ENCODE peak calls at places on chromosomes 2 and 18, in nine cellular contexts. One of them, this sample, is unnamed. For H3K4me1 and H3K27me3, the result is how much of the 10 kb centered on the place peaks cover.

GRCh38 chr18:51425475-51425874 is 228.0 kb upstream of the MEX3C start:
- DNase-seq in right lobe of liver: no peak
- DNase-seq in osteoblast: no peak
- DNase-seq in mesendoderm: no peak
- DNase-seq in astrocyte: no peak
- DNase-seq in fibroblast of lung: no peak
- DNase-seq in GM23248: no peak
- DNase-seq in lung: no peak
- DNase-seq in MM.1S: no peak
- DNase-seq in this sample: no peak

GRCh38 chr18:48612917-48613316 is 74.1 kb downstream of the CTIF start:
- DNase-seq in osteoblast: no peak
- DNase-seq in astrocyte: no peak
- DNase-seq in mesendoderm: no peak
- DNase-seq in MM.1S: no peak
- DNase-seq in GM23248: no peak
- DNase-seq in lung: no peak
- DNase-seq in fibroblast of lung: no peak
- DNase-seq in right lobe of liver: no peak
- DNase-seq in this sample: no peak

GRCh38 chr2:113370030-113370429 is 67.5 kb upstream of the ZNG1B start:
- DNase-seq in astrocyte: no peak
- DNase-seq in lung: no peak
- DNase-seq in right lobe of liver: peak
- DNase-seq in osteoblast: no peak
- DNase-seq in MM.1S: no peak
- DNase-seq in fibroblast of lung: no peak
- DNase-seq in GM23248: no peak
- DNase-seq in mesendoderm: no peak
- DNase-seq in this sample: no peak

GRCh38 chr2:4725618-4726017 is 966.6 kb upstream of the SOX11 start:
- DNase-seq in right lobe of liver: no peak
- DNase-seq in GM23248: no peak
- DNase-seq in fibroblast of lung: no peak
- DNase-seq in astrocyte: no peak
- DNase-seq in osteoblast: no peak
- DNase-seq in MM.1S: no peak
- DNase-seq in lung: no peak
- DNase-seq in mesendoderm: no peak
- DNase-seq in this sample: no peak

GRCh38 chr2:47014564-47015051 is 99.0 kb upstream of the MCFD2 start:
- DNase-seq in MM.1S: no peak
- DNase-seq in lung: no peak
- DNase-seq in osteoblast: peak
- DNase-seq in fibroblast of lung: no peak
- DNase-seq in astrocyte: no peak
- DNase-seq in GM23248: no peak
- DNase-seq in right lobe of liver: no peak
- DNase-seq in mesendoderm: no peak
- DNase-seq in this sample: no peak

GRCh38 chr2:144596074-144596871 is 76.4 kb upstream of the ZEB2 start:
- DNase-seq in astrocyte: peak
- DNase-seq in fibroblast of lung: peak
- DNase-seq in mesendoderm: peak
- DNase-seq in GM23248: peak
- DNase-seq in MM.1S: no peak
- DNase-seq in osteoblast: peak
- DNase-seq in right lobe of liver: no peak
- DNase-seq in lung: no peak
- DNase-seq in this sample: peak

GRCh38 chr18:11997466-11997865 is 16.2 kb downstream of the IMPA2 start:
- DNase-seq in GM23248: no peak
- DNase-seq in right lobe of liver: no peak
- DNase-seq in mesendoderm: no peak
- DNase-seq in lung: no peak
- DNase-seq in osteoblast: no peak
- DNase-seq in fibroblast of lung: no peak
- DNase-seq in astrocyte: no peak
- DNase-seq in MM.1S: no peak
- DNase-seq in this sample: no peak

GRCh38 chr2:241935314-241935713 is 65.8 kb downstream of the RTP5 start:
- DNase-seq in right lobe of liver: no peak
- DNase-seq in astrocyte: peak
- DNase-seq in lung: no peak
- DNase-seq in mesendoderm: no peak
- DNase-seq in fibroblast of lung: peak
- DNase-seq in GM23248: peak
- DNase-seq in osteoblast: peak
- DNase-seq in MM.1S: no peak
- DNase-seq in this sample: no peak

GRCh38 chr2:96321230-96322103 is 3.6 kb upstream of the ITPRIPL1 start:
- DNase-seq in mesendoderm: peak
- DNase-seq in MM.1S: peak
- DNase-seq in astrocyte: no peak
- DNase-seq in osteoblast: peak
- DNase-seq in GM23248: peak
- DNase-seq in right lobe of liver: peak
- DNase-seq in lung: peak
- DNase-seq in fibroblast of lung: peak
- DNase-seq in this sample: peak

GRCh38 chr2:55865095-55865835 is 58.3 kb downstream of the EFEMP1 start:
- DNase-seq in fibroblast of lung: peak
- DNase-seq in MM.1S: no peak
- DNase-seq in GM23248: peak
- DNase-seq in osteoblast: no peak
- DNase-seq in lung: no peak
- DNase-seq in astrocyte: peak
- DNase-seq in mesendoderm: no peak
- DNase-seq in right lobe of liver: no peak
- DNase-seq in this sample: no peak

GRCh38 chr2:191376981-191377629 is 131.9 kb downstream of the MYO1B start:
- DNase-seq in astrocyte: peak
- DNase-seq in mesendoderm: peak
- DNase-seq in osteoblast: no peak
- DNase-seq in MM.1S: no peak
- DNase-seq in lung: peak
- DNase-seq in fibroblast of lung: peak
- DNase-seq in right lobe of liver: peak
- DNase-seq in GM23248: peak
- DNase-seq in this sample: no peak

GRCh38 chr2:101251844-101252407 is 760 bp upstream of the CNOT11 start:
- DNase-seq in osteoblast: no peak
- DNase-seq in mesendoderm: peak
- DNase-seq in right lobe of liver: no peak
- DNase-seq in astrocyte: no peak
- DNase-seq in lung: peak
- DNase-seq in MM.1S: peak
- DNase-seq in GM23248: no peak
- DNase-seq in fibroblast of lung: no peak
- DNase-seq in this sample: peak

GRCh38 chr2:127661949-127662510 is 13.3 kb downstream of the LIMS2 start:
- DNase-seq in mesendoderm: no peak
- DNase-seq in MM.1S: no peak
- DNase-seq in lung: no peak
- DNase-seq in GM23248: peak
- DNase-seq in osteoblast: peak
- DNase-seq in right lobe of liver: peak
- DNase-seq in fibroblast of lung: no peak
- DNase-seq in astrocyte: no peak
- DNase-seq in this sample: no peak

GRCh38 chr2:212547716-212548458 is 9.3 kb upstream of the ERBB4 start:
- DNase-seq in right lobe of liver: no peak
- DNase-seq in lung: no peak
- DNase-seq in MM.1S: no peak
- DNase-seq in osteoblast: peak
- DNase-seq in astrocyte: no peak
- DNase-seq in GM23248: no peak
- DNase-seq in fibroblast of lung: no peak
- DNase-seq in mesendoderm: no peak
- DNase-seq in this sample: no peak

GRCh38 chr2:80364511-80365212 is 60.1 kb upstream of the LRRTM1 start:
- DNase-seq in right lobe of liver: no peak
- DNase-seq in fibroblast of lung: no peak
- DNase-seq in GM23248: no peak
- DNase-seq in MM.1S: no peak
- DNase-seq in lung: no peak
- DNase-seq in mesendoderm: peak
- DNase-seq in osteoblast: no peak
- DNase-seq in astrocyte: no peak
- DNase-seq in this sample: no peak

GRCh38 chr2:53987336-53987921 is 16.6 kb upstream of the PSME4 start:
- DNase-seq in mesendoderm: no peak
- DNase-seq in GM23248: peak
- DNase-seq in lung: peak
- DNase-seq in MM.1S: peak
- DNase-seq in fibroblast of lung: peak
- DNase-seq in astrocyte: peak
- DNase-seq in right lobe of liver: no peak
- DNase-seq in osteoblast: no peak
- DNase-seq in this sample: no peak

DNA sequence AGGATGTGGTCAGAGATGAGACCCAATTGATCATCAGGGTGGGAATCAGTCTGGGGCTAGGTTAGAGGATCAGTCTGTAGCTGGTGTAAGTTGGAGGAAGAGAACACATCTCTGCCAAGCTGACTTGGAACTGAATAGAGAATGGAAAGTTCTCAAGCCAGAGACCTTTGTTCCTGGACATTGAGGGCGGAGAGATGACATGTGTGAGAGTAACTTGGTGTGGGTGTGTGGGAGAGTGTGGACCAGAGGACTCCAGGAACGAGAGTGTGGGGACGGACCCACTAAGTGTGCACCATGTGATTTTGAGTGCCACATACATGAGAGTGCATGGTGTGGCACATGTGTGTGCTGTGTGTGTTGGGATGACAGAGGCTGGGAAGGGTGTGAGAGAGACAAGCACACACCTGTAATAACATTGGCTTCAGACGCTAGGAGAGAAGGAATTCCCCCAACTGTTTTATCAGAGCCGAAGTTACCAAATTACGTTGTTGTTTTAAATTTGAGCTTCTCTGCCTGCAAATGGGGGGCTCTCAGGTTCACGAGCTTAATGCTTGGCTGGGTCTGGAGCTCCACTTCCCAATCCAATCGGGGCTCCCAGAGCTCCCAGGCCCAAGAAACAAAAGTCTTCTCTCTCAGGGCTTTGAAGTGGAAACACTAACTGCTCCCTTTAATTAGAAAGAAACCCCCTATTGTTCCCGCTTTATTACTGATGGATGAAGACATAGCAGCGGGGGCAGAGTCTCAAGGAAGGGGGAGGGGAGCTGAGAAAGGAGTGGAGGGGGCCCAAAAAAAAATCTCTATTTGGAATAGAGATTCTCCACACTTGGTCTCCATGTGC is 15.8 kb upstream of the PKDCC start:
- DNase-seq in right lobe of liver: no peak
- DNase-seq in mesendoderm: no peak
- DNase-seq in MM.1S: no peak
- DNase-seq in fibroblast of lung: no peak
- DNase-seq in osteoblast: no peak
- DNase-seq in astrocyte: no peak
- DNase-seq in lung: no peak
- DNase-seq in GM23248: no peak
- DNase-seq in this sample: no peak
- H3K4me1 ChIP-seq in right lobe of liver: under half
- H3K4me1 ChIP-seq in mesendoderm: under half
- H3K4me1 ChIP-seq in MM.1S: under half
- H3K4me1 ChIP-seq in fibroblast of lung: under half
- H3K4me1 ChIP-seq in osteoblast: under half
- H3K4me1 ChIP-seq in astrocyte: under half
- H3K4me1 ChIP-seq in lung: under half
- H3K4me1 ChIP-seq in GM23248: under half
- H3K4me1 ChIP-seq in this sample: under half

GRCh38 chr2:237410949-237411635 is 2.9 kb downstream of the COL6A3 start:
- DNase-seq in lung: no peak
- DNase-seq in osteoblast: no peak
- DNase-seq in astrocyte: no peak
- DNase-seq in mesendoderm: no peak
- DNase-seq in fibroblast of lung: no peak
- DNase-seq in MM.1S: no peak
- DNase-seq in right lobe of liver: no peak
- DNase-seq in GM23248: peak
- DNase-seq in this sample: no peak
- H3K4me3 ChIP-seq in lung: no peak
- H3K4me3 ChIP-seq in osteoblast: peak
- H3K4me3 ChIP-seq in astrocyte: peak
- H3K4me3 ChIP-seq in mesendoderm: no peak
- H3K4me3 ChIP-seq in fibroblast of lung: peak
- H3K4me3 ChIP-seq in MM.1S: no peak
- H3K4me3 ChIP-seq in right lobe of liver: peak
- H3K4me3 ChIP-seq in GM23248: peak
- H3K4me3 ChIP-seq in this sample: no peak

GRCh38 chr2:194126418-194126817 is 1530.6 kb upstream of the SLC39A10 start:
- DNase-seq in osteoblast: no peak
- DNase-seq in mesendoderm: no peak
- DNase-seq in astrocyte: peak
- DNase-seq in GM23248: no peak
- DNase-seq in fibroblast of lung: no peak
- DNase-seq in lung: no peak
- DNase-seq in MM.1S: no peak
- DNase-seq in right lobe of liver: no peak
- DNase-seq in this sample: no peak
- H3K27me3 ChIP-seq in osteoblast: under half
- H3K27me3 ChIP-seq in mesendoderm: under half
- H3K27me3 ChIP-seq in astrocyte: under half
- H3K27me3 ChIP-seq in GM23248: under half
- H3K27me3 ChIP-seq in fibroblast of lung: under half
- H3K27me3 ChIP-seq in lung: under half
- H3K27me3 ChIP-seq in MM.1S: under half
- H3K27me3 ChIP-seq in right lobe of liver: under half
- H3K27me3 ChIP-seq in this sample: under half

DNA sequence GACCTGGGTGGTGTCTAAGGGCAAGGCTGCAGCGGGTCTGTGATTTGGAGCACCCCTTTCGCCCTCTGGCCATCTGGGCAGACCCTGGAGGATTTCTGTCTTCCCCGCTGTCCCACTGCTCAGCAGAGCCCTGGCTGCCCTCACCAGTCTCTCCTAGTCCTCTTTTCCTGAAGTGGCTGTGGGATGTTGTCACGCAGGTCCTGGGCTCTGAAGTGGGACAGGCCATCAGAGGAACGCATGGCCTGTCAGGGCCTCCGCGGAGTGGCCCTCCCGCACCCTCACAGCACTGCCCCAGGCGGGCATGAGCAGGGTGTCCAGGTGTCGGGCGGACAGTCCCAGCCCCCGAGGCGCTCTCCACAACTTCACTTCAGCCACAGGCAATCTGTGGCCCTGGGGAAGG is 1.1 kb upstream of the TMEM185B start:
- DNase-seq in fibroblast of lung: no peak
- DNase-seq in GM23248: no peak
- DNase-seq in lung: no peak
- DNase-seq in right lobe of liver: no peak
- DNase-seq in osteoblast: peak
- DNase-seq in MM.1S: no peak
- DNase-seq in astrocyte: no peak
- DNase-seq in mesendoderm: no peak
- DNase-seq in this sample: no peak
- H3K4me1 ChIP-seq in fibroblast of lung: under half
- H3K4me1 ChIP-seq in GM23248: under half
- H3K4me1 ChIP-seq in lung: under half
- H3K4me1 ChIP-seq in right lobe of liver: under half
- H3K4me1 ChIP-seq in osteoblast: under half
- H3K4me1 ChIP-seq in MM.1S: under half
- H3K4me1 ChIP-seq in astrocyte: under half
- H3K4me1 ChIP-seq in mesendoderm: under half
- H3K4me1 ChIP-seq in this sample: under half